ENCODE peak calls at places on chromosomes 1 and 21, in seven cellular contexts. M, B, S, C, R, Q and A are unnamed samples.

GRCh38 chr1:211495584-211495983 is 3.6 kb upstream of the RD3 start:
- DNase-seq in M (no peak), B (no peak), S (no peak), C (no peak), R (no peak), Q (no peak), A (no peak)

GRCh38 chr1:155000725-155001437 is 1.7 kb upstream of the ZBTB7B start:
- DNase-seq in M (peak; percentile 97), B (peak; percentile 77), S (peak; percentile 98), C (peak; percentile 95), R (peak; percentile 94), Q (peak; percentile 99), A (peak; percentile 97)

GRCh38 chr1:51569284-51570062 is 47.4 kb upstream of the OSBPL9 start:
- DNase-seq in M (no peak), B (peak; percentile 82), S (peak; percentile 97), C (peak; percentile 29), R (peak; percentile 43), Q (peak; percentile 99), A (no peak)

GRCh38 chr1:33710989-33711388 is 152.9 kb upstream of the HMGB4 start:
- DNase-seq in M (no peak), B (peak; percentile 2), S (no peak), C (no peak), R (no peak), Q (no peak), A (no peak)

GRCh38 chr1:180586671-180587155 is 27.9 kb downstream of the OVAAL start:
- DNase-seq in M (no peak), B (peak; percentile 80), S (peak; percentile 42), C (no peak), R (peak; percentile 58), Q (peak; percentile 86), A (no peak)

GRCh38 chr1:7501259-7501560 is 269.9 kb upstream of the VAMP3 start:
- DNase-seq in M (no peak), B (no peak), S (no peak), C (no peak), R (no peak), Q (no peak), A (no peak)

GRCh38 chr1:236354330-236355147 is 39.5 kb upstream of the EDARADD start:
- DNase-seq in M (peak; percentile 2), B (no peak), S (no peak), C (no peak), R (peak; percentile 40), Q (no peak), A (no peak)

GRCh38 chr1:197944485-197944884 is 27.3 kb downstream of the LHX9 start:
- DNase-seq in M (no peak), B (no peak), S (no peak), C (no peak), R (no peak), Q (no peak), A (no peak)

GRCh38 chr1:2465371-2466269 is 10.5 kb upstream of the PLCH2 start:
- DNase-seq in M (no peak), B (no peak), S (no peak), C (no peak), R (no peak), Q (no peak), A (no peak)

GRCh38 chr1:39615086-39615662 is 24.3 kb downstream of the HEYL start:
- DNase-seq in M (no peak), B (no peak), S (peak; percentile 43), C (no peak), R (no peak), Q (no peak), A (no peak)

GRCh38 chr1:21913763-21914162 is 23.3 kb downstream of the HSPG2 start:
- DNase-seq in M (no peak), B (no peak), S (no peak), C (no peak), R (no peak), Q (no peak), A (no peak)

GRCh38 chr1:107895403-107896181 is 69.4 kb downstream of the VAV3 start:
- DNase-seq in M (no peak), B (no peak), S (no peak), C (no peak), R (no peak), Q (no peak), A (no peak)

GRCh38 chr1:194940336-194940735 is 1667.9 kb downstream of the KCNT2 start:
- DNase-seq in M (no peak), B (no peak), S (no peak), C (no peak), R (no peak), Q (no peak), A (no peak)

GRCh38 chr1:229888561-229889001 is 178.5 kb upstream of the GALNT2 start:
- DNase-seq in M (peak; percentile 7), B (no peak), S (no peak), C (no peak), R (no peak), Q (no peak), A (no peak)

GRCh38 chr1:66231162-66232077 is 302.5 kb upstream of the SGIP1 start:
- DNase-seq in M (no peak), B (peak; percentile 52), S (no peak), C (no peak), R (no peak), Q (no peak), A (no peak)

GRCh38 chr1:16075337-16076002 is 2.0 kb upstream of the FAM131C start:
- DNase-seq in M (no peak), B (peak; percentile 85), S (no peak), C (no peak), R (peak; percentile 52), Q (no peak), A (no peak)

GRCh38 chr21:38489729-38490128 is 8.5 kb downstream of the ERG start:
- DNase-seq in M (no peak), B (no peak), S (no peak), C (no peak), R (no peak), Q (no peak), A (no peak)

GRCh38 chr21:32021319-32022027 is 148.7 kb downstream of the HUNK start:
- DNase-seq in M (no peak), B (no peak), S (no peak), C (no peak), R (no peak), Q (no peak), A (no peak)
- H2AK5ac ChIP-seq in M (no peak overlapping the region), B (no peak overlapping the region), S (no peak overlapping the region), C (no peak overlapping the region), R (no peak overlapping the region), Q (no peak overlapping the region), A (no peak overlapping the region)

GRCh38 chr1:25255711-25256577 is 8.7 kb upstream of the RSRP1 start:
- DNase-seq in M (no peak), B (no peak), S (peak; percentile 38), C (no peak), R (no peak), Q (peak; percentile 85), A (no peak)
- H2BK120ac ChIP-seq in M (no peak overlapping the region), B (no peak overlapping the region), S (no peak overlapping the region), C (no peak overlapping the region), R (no peak overlapping the region), Q (no peak overlapping the region), A (no peak overlapping the region)

DNA sequence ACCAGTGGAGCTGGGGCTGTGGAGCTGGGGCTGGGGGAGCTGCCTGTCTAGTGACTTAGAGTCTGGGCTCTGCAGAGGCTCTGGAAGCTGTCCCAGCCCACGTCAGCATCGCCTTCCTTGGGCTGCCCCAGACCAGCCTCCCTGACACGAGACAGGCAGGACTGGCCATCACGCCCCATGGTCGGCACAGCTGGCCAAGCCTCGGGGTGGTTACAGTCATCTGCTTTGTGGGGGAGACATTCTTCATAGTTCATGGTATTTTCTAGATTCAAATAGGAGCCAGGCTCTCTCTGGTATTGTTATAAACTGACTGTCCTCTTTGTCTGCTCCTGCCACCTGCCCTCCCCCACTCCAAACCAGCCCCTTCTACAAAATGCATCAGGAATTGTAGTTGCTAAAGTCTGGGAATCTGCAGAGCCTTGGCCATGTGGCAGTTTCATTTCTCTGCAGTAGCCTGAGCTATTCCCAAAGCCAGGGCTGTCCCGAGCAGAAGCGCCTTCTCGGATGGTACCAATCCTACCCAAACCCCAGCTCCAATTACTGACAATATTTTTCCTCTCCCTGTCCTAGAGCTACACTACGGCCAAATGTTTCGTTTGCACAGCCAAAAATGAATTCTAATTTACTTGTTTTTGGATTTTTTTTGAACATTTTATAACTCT is 29.4 kb downstream of the OLFML2B start:
- DNase-seq in M (no peak), B (peak; percentile 49), S (no peak), C (no peak), R (no peak), Q (no peak), A (no peak)
- H2AK5ac ChIP-seq in M (no peak overlapping the region), B (no peak overlapping the region), S (no peak overlapping the region), C (no peak overlapping the region), R (no peak overlapping the region), Q (no peak overlapping the region), A (no peak overlapping the region)

DNA sequence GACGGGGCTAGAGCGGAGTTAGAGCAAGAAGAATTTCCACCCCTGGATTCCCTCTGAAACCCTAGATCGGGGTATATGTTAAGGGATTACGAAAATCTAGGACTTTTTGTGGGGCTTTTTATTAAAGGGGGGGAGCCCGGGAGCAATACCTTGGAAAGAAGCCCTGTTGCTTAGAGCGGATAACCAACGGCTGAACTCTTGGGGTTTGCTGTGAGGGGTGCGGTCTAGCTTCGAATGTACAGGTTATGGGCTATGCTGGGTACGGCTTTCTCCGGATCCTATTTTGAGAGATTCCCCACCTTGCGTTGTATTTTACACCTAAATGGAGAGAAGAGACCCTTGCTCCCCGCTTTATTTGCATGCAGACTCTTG is 633 bp downstream of the DYRK3 start:
- DNase-seq in M (no peak), B (no peak), S (no peak), C (no peak), R (no peak), Q (no peak), A (no peak)
- H2BK120ac ChIP-seq in M (no peak overlapping the region), B (peak overlapping the region; percentile 31), S (peak overlapping the region; percentile 37), C (no peak overlapping the region), R (peak overlapping the region; percentile 43), Q (no peak overlapping the region), A (peak overlapping the region; percentile 74)

GRCh38 chr1:221174598-221174997 is 295.4 kb downstream of the HLX start:
- DNase-seq in M (no peak), B (no peak), S (peak; percentile 81), C (peak; percentile 58), R (no peak), Q (no peak), A (no peak)

GRCh38 chr1:221169447-221169889 is 290.2 kb downstream of the HLX start:
- DNase-seq in M (no peak), B (peak; percentile 67), S (peak; percentile 97), C (peak; percentile 31), R (peak; percentile 71), Q (no peak), A (peak; percentile 36)

GRCh38 chr1:221171768-221172167 is 292.5 kb downstream of the HLX start:
- DNase-seq in M (no peak), B (no peak), S (no peak), C (no peak), R (no peak), Q (no peak), A (no peak)

DNA sequence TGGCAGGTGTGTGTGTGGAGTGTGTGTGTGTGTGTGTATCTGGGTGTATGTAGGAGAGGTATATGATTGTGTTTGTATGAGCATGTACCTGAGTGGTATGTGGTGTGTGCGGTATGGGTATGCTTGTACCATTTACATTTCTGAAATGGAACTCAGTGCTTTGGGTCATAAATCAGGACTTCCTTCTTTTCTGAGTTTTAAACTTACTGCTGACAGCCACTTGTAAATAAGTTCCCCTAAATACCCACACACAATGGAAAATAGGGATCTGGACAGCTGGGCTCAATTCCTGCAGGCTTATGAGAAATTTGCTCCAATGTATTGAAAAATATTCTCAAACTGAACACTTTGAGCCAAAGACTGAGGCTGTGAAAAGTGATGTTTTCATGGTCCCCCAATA is 293.6 kb downstream of the HLX start:
- DNase-seq in M (no peak), B (no peak), S (no peak), C (no peak), R (no peak), Q (no peak), A (no peak)
- H2AK5ac ChIP-seq in M (no peak overlapping the region), B (no peak overlapping the region), S (no peak overlapping the region), C (no peak overlapping the region), R (no peak overlapping the region), Q (no peak overlapping the region), A (no peak overlapping the region)